ENCODE peak calls at places on chromosomes 6 and 20, in ten cellular contexts. B is iPS-NIHi11; X is IMR-90; P is breast epithelium; K is astrocyte of the hippocampus; Q is islet precursor cell; F is anterior cingulate cortex; H is Kasumi-1; Z is GM20000; A is naive thymus-derived CD8-positive, alpha-beta T cell. V is an unnamed sample.
A peak's percentile ranks its signal among the peaks of the same experiment; 100 is the strongest.

GRCh38 chr6:144460224-144461095 is 175.3 kb downstream of the UTRN start:
- DNase-seq in F (no peak), A (no peak), Z (peak; percentile 52), Q (no peak), B (no peak), X (no peak), P (no peak), K (no peak), H (no peak), V (peak; percentile 33)

GRCh38 chr6:43878823-43879495 is 108.9 kb downstream of the VEGFA start:
- DNase-seq in Q (no peak), A (no peak), H (no peak), X (no peak), Z (no peak), B (no peak), P (no peak), F (peak; percentile 49), K (peak; percentile 53), V (no peak)

GRCh38 chr20:51532577-51533191 is 9.8 kb downstream of the NFATC2 start:
- DNase-seq in F (no peak), Z (no peak), K (peak; percentile 71), B (no peak), P (no peak), H (peak; percentile 4), A (no peak), X (peak; percentile 45), Q (no peak), V (no peak)

GRCh38 chr6:160766657-160767018 is 64.6 kb downstream of the PLG start:
- DNase-seq in A (no peak), P (no peak), X (no peak), Z (no peak), Q (no peak), B (no peak), H (no peak), K (no peak), F (no peak), V (no peak)

GRCh38 chr6:81981812-81982211 is 229.3 kb upstream of the TENT5A start:
- DNase-seq in P (no peak), A (no peak), Q (no peak), Z (no peak), K (peak; percentile 81), H (no peak), X (peak; percentile 79), B (no peak), F (no peak), V (no peak)

GRCh38 chr20:47754301-47754700 is 31.0 kb downstream of the SULF2 start:
- DNase-seq in P (no peak), Z (no peak), A (no peak), F (no peak), X (no peak), K (no peak), B (no peak), Q (no peak), H (no peak), V (no peak)

GRCh38 chr6:135675862-135676261 is 175.6 kb upstream of the PDE7B start:
- DNase-seq in K (peak; percentile 36), B (peak; percentile 56), Z (peak; percentile 33), P (no peak), F (no peak), A (peak; percentile 7), X (peak; percentile 41), Q (peak; percentile 56), H (peak; percentile 45), V (peak; percentile 18)

GRCh38 chr20:31822421-31823330 is 3.5 kb downstream of the MYLK2 start:
- DNase-seq in X (peak; percentile 46), K (peak; percentile 89), F (peak; percentile 28), Q (peak; percentile 87), P (peak; percentile 80), B (peak; percentile 96), A (peak; percentile 52), H (peak; percentile 38), Z (peak; percentile 92), V (peak; percentile 92)

GRCh38 chr6:122042380-122042779 is 357.1 kb upstream of the HSF2 start:
- DNase-seq in X (no peak), P (no peak), A (no peak), Z (no peak), B (no peak), H (no peak), F (no peak), Q (no peak), K (no peak), V (no peak)

GRCh38 chr20:19735446-19735845 is 22.6 kb upstream of the RIN2 start:
- DNase-seq in P (peak; percentile 67), X (peak; percentile 73), F (no peak), K (peak; percentile 81), B (peak; percentile 54), Z (no peak), Q (peak; percentile 87), H (no peak), A (no peak), V (no peak)

GRCh38 chr6:157867155-157867559 is 44.1 kb downstream of the SNX9 start:
- DNase-seq in B (no peak), X (peak; percentile 67), H (peak; percentile 1), A (no peak), P (no peak), K (peak; percentile 39), Z (no peak), Q (no peak), F (no peak), V (no peak)

GRCh38 chr6:90355965-90356364 is 59.3 kb upstream of the BACH2 start:
- DNase-seq in P (no peak), A (no peak), X (no peak), F (no peak), H (no peak), Q (no peak), K (no peak), Z (no peak), B (no peak), V (no peak)

GRCh38 chr6:169811521-169812256 is 60.3 kb downstream of the ERMARD start:
- DNase-seq in B (no peak), Q (no peak), X (no peak), H (no peak), A (no peak), K (no peak), Z (no peak), F (no peak), P (no peak), V (no peak)

GRCh38 chr6:37628611-37629320 is 68.9 kb downstream of the MDGA1 start:
- DNase-seq in X (peak; percentile 80), K (peak; percentile 62), F (no peak), A (no peak), B (no peak), P (no peak), H (no peak), Z (no peak), Q (no peak), V (no peak)

GRCh38 chr6:138161434-138162103 is at the start of gene ARFGEF3:
- DNase-seq in P (peak; percentile 69), H (no peak), B (peak; percentile 88), K (peak; percentile 80), Q (peak; percentile 82), A (peak; percentile 3), X (peak; percentile 1), Z (peak; percentile 81), F (no peak), V (peak; percentile 60)

GRCh38 chr20:18165553-18165952 is 27.9 kb downstream of the KAT14 start:
- DNase-seq in A (no peak), H (no peak), X (peak; percentile 12), Q (no peak), P (no peak), F (no peak), B (no peak), Z (no peak), K (no peak), V (no peak)

GRCh38 chr20:15927893-15928650 is 645.2 kb downstream of the KIF16B start:
- DNase-seq in X (no peak), B (no peak), H (no peak), Z (no peak), Q (no peak), K (no peak), F (no peak), P (no peak), A (no peak), V (no peak)

GRCh38 chr20:44692932-44693476 is 22.2 kb upstream of the CCN5 start:
- DNase-seq in P (no peak), H (no peak), Q (peak; percentile 99), X (peak; percentile 93), K (peak; percentile 96), B (peak; percentile 45), A (no peak), F (no peak), Z (no peak), V (no peak)

GRCh38 chr6:127971945-127972391 is 71.1 kb upstream of the THEMIS start:
- DNase-seq in X (peak; percentile 70), K (peak; percentile 63), Q (peak; percentile 77), H (peak; percentile 14), P (no peak), Z (no peak), B (no peak), A (peak; percentile 58), F (no peak), V (no peak)

V was measured in GM10248.